ENCODE peak calls at places on chromosomes 2 and 18, in four cellular contexts. T is HepG2, Q is HCT116, N is K562. W is an unnamed sample.

GRCh38 chr2:39127973-39128372 is 7.1 kb upstream of the SOS1 start:
- DNase-seq in Q (no peak), N (no peak), T (no peak), W (no peak)

GRCh38 chr2:9778012-9778411 is 65.3 kb upstream of the TAF1B start:
- DNase-seq in T (no peak), N (peak), Q (peak), W (no peak)

GRCh38 chr2:37324786-37325624 is at the start of gene PRKD3:
- DNase-seq in N (peak), T (peak), Q (peak), W (no peak)

GRCh38 chr2:96098900-96099590 is 17.3 kb downstream of the ADRA2B start:
- DNase-seq in T (no peak), N (no peak), Q (no peak), W (no peak)

GRCh38 chr2:20665261-20666113 is 1.5 kb upstream of the GDF7 start:
- DNase-seq in N (no peak), T (no peak), Q (no peak), W (no peak)

GRCh38 chr18:26655614-26656400 is 107.5 kb upstream of the KCTD1 start:
- DNase-seq in T (no peak), N (no peak), Q (no peak), W (no peak)

GRCh38 chr18:61824733-61825363 is 68.0 kb downstream of the RNF152 start:
- DNase-seq in T (no peak), Q (no peak), N (no peak), W (no peak)

GRCh38 chr2:59654753-59655152 is 898.7 kb downstream of the BCL11A start:
- DNase-seq in N (no peak), T (no peak), Q (no peak), W (no peak)

GRCh38 chr18:2538236-2538635 is 33.1 kb downstream of the METTL4 start:
- DNase-seq in N (no peak), T (no peak), Q (no peak), W (no peak)

GRCh38 chr2:61538920-61539559 is 884 bp upstream of the XPO1 start:
- DNase-seq in Q (peak), N (peak), T (peak), W (peak)

GRCh38 chr2:112821142-112821541 is 15.4 kb downstream of the IL1B start:
- DNase-seq in T (no peak), Q (no peak), N (peak), W (no peak)

GRCh38 chr2:128603411-128603924 is 284.8 kb upstream of the HS6ST1 start:
- DNase-seq in T (no peak), Q (no peak), N (no peak), W (no peak)

GRCh38 chr2:74457129-74457548 is 1.1 kb upstream of the WBP1 start:
- DNase-seq in T (no peak), N (no peak), Q (no peak), W (no peak)

GRCh38 chr2:38856165-38856564 is 19.6 kb downstream of the DHX57 start:
- DNase-seq in Q (no peak), N (no peak), T (no peak), W (no peak)

GRCh38 chr2:152826880-152827279 is 108.5 kb downstream of the ARL6IP6 start:
- DNase-seq in Q (no peak), N (no peak), T (no peak), W (no peak)

GRCh38 chr18:48913201-48913600 is 37.6 kb downstream of the SMAD7 start:
- DNase-seq in N (no peak), Q (no peak), T (no peak), W (no peak)

GRCh38 chr18:12287684-12288405 is 20.2 kb upstream of the TUBB6 start:
- DNase-seq in N (peak), Q (peak), T (peak), W (no peak)

GRCh38 chr18:25345432-25345831 is 6.5 kb downstream of the ZNF521 start:
- DNase-seq in T (no peak), N (no peak), Q (no peak), W (no peak)

GRCh38 chr18:58221060-58221725 is 177.2 kb downstream of the NEDD4L start:
- DNase-seq in T (peak), Q (peak), N (peak), W (peak)

GRCh38 chr18:71529708-71530303 is 1014.3 kb downstream of the CBLN2 start:
- DNase-seq in N (no peak), T (no peak), Q (no peak), W (no peak)

GRCh38 chr18:13811993-13812392 is 12.0 kb upstream of the MC5R start:
- DNase-seq in N (peak), Q (no peak), T (peak), W (no peak)

GRCh38 chr2:32591669-32592463 is 36.0 kb upstream of the TTC27 start:
- DNase-seq in T (no peak), N (peak), Q (no peak), W (no peak)

GRCh38 chr2:24821433-24821891 is 28.2 kb downstream of the CENPO start:
- DNase-seq in T (no peak), Q (no peak), N (no peak), W (no peak)

GRCh38 chr2:165469417-165469816 is at the start of gene CSRNP3:
- DNase-seq in T (peak), Q (peak), N (no peak), W (no peak)

GRCh38 chr2:147051248-147051647 is 793.6 kb upstream of the ACVR2A start:
- DNase-seq in Q (no peak), T (no peak), N (no peak), W (no peak)

GRCh38 chr18:42929181-42929580 is 186.3 kb downstream of the RIT2 start:
- DNase-seq in T (no peak), Q (no peak), N (no peak), W (no peak)

GRCh38 chr2:134452042-134452733 is 198.3 kb downstream of the MGAT5 start:
- DNase-seq in N (no peak), T (no peak), Q (no peak), W (no peak)

GRCh38 chr18:5238371-5238758 is 41.3 kb upstream of the AKAIN1 start:
- DNase-seq in N (peak), Q (no peak), T (peak), W (no peak)

GRCh38 chr2:64780041-64780440 is 126.3 kb upstream of the SERTAD2 start:
- DNase-seq in T (no peak), N (no peak), Q (no peak), W (no peak)

GRCh38 chr2:26904839-26905238 is 56.9 kb downstream of the DPYSL5 start:
- DNase-seq in T (no peak), Q (no peak), N (no peak), W (no peak)

GRCh38 chr2:74831693-74832530 is 2.0 kb upstream of the HK2 start:
- DNase-seq in T (peak), Q (no peak), N (peak), W (no peak)

GRCh38 chr18:22185723-22186386 is 16.5 kb downstream of the GATA6 start:
- DNase-seq in Q (no peak), T (no peak), N (no peak), W (no peak)

GRCh38 chr2:143796051-143796450 is 666.8 kb downstream of the ARHGAP15 start:
- DNase-seq in Q (no peak), T (no peak), N (no peak), W (no peak)

GRCh38 chr18:50143891-50144290 is 51.1 kb downstream of the MYO5B start:
- DNase-seq in T (peak), N (no peak), Q (no peak), W (no peak)

GRCh38 chr2:145006957-145007672 is 487.2 kb upstream of the ZEB2 start:
- DNase-seq in T (no peak), Q (no peak), N (no peak), W (no peak)

GRCh38 chr2:64644240-64645013 is 9.3 kb downstream of the SERTAD2 start:
- DNase-seq in N (peak), T (peak), Q (peak), W (peak)

DNA sequence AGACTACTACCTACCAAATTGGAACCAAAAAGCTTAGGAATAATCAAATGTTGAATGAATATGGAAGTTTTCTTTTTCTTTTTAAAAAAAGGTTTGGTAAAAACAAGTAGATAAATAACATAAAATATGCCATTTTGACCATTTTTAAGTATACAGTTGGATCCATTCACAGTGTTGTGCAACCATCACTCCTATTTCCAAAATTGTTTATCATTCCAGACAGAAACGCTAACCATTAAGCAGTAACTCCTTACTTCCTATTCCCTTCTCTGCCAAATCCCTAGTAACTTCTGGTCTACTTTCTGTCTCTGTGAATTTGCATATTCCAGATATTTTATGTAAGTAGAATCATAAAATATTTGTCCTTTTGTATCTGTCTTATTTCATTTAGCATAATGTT is 39.8 kb downstream of the CD302 start:
- DNase-seq in Q (no peak), T (no peak), N (no peak), W (no peak)
- TF ChIP-seq TCF7L2 in Q (no peak), T (no peak), N (no peak), W (no peak)

GRCh38 chr2:239745790-239746308 is 279.3 kb downstream of the NDUFA10 start:
- DNase-seq in Q (no peak), T (no peak), N (no peak), W (no peak)
- TF ChIP-seq TCF7L2 in Q (no peak), T (no peak), N (no peak), W (no peak)

GRCh38 chr18:76231402-76231801 is 263.6 kb downstream of the ZNF516 start:
- DNase-seq in T (no peak), N (no peak), Q (no peak), W (no peak)
- TF ChIP-seq TCF7L2 in T (no peak), N (no peak), Q (no peak), W (no peak)

DNA sequence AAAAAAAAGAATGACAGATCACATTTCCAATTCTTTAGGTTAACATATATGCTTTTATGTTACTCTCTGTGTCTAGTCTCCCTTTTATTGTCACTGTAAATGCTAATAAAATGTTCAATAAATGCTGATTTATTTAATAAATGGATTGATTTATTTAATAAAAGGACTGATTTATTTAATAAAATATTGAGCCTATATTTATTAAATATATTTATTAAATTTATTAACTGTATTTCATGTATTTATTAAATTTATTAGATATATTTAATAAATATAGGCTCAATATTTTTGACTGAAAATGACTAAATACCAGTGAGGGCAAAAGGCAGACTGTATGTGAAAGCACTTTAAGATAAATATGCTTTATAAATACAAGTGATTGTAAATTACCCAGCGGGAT is 142.6 kb downstream of the SH3BP4 start:
- DNase-seq in N (no peak), T (no peak), Q (no peak), W (no peak)
- TF ChIP-seq TCF7L2 in N (no peak), T (no peak), Q (no peak), W (no peak)

GRCh38 chr2:120394764-120395163 is 48.8 kb downstream of the INHBB start:
- DNase-seq in N (no peak), T (no peak), Q (no peak), W (no peak)
- TF ChIP-seq TCF7L2 in N (no peak), T (no peak), Q (no peak), W (no peak)

W was measured in Panc1.